ENCODE peak calls at places on chromosomes 7 and 10, in six cellular contexts. One of them, this sample, is unnamed.

GRCh38 chr10:35723992-35724391 is 81.9 kb upstream of the FZD8 start:
- DNase-seq in IMR-90: no peak
- DNase-seq in endothelial cell: no peak
- DNase-seq in GM06990: no peak
- DNase-seq in heart left ventricle: no peak
- DNase-seq in esophagus muscularis mucosa: no peak
- DNase-seq in this sample: no peak

GRCh38 chr7:7183061-7183832 is 903 bp downstream of the C1GALT1 start:
- DNase-seq in IMR-90: no peak
- DNase-seq in endothelial cell: no peak
- DNase-seq in GM06990: peak; percentile 84
- DNase-seq in heart left ventricle: peak; percentile 58
- DNase-seq in esophagus muscularis mucosa: no peak
- DNase-seq in this sample: peak; percentile 48

GRCh38 chr10:59517961-59518360 is 155.6 kb upstream of the FAM13C start:
- DNase-seq in IMR-90: no peak
- DNase-seq in endothelial cell: no peak
- DNase-seq in GM06990: no peak
- DNase-seq in heart left ventricle: no peak
- DNase-seq in esophagus muscularis mucosa: no peak
- DNase-seq in this sample: no peak

GRCh38 chr10:102504179-102504975 is 605 bp downstream of the SUFU start:
- DNase-seq in IMR-90: peak; percentile 45
- DNase-seq in endothelial cell: peak; percentile 33
- DNase-seq in GM06990: no peak
- DNase-seq in heart left ventricle: peak; percentile 34
- DNase-seq in esophagus muscularis mucosa: no peak
- DNase-seq in this sample: peak; percentile 44

GRCh38 chr7:5423844-5424688 is 432 bp upstream of the TNRC18 start:
- DNase-seq in IMR-90: peak; percentile 99
- DNase-seq in endothelial cell: peak; percentile 94
- DNase-seq in GM06990: no peak
- DNase-seq in heart left ventricle: peak; percentile 97
- DNase-seq in esophagus muscularis mucosa: peak; percentile 100
- DNase-seq in this sample: peak; percentile 95

GRCh38 chr10:132588301-132589013 is 50.9 kb downstream of the INPP5A start:
- DNase-seq in IMR-90: no peak
- DNase-seq in endothelial cell: no peak
- DNase-seq in GM06990: peak; percentile 57
- DNase-seq in heart left ventricle: peak; percentile 81
- DNase-seq in esophagus muscularis mucosa: no peak
- DNase-seq in this sample: no peak

GRCh38 chr10:76553700-76554470 is 1083.7 kb downstream of the KCNMA1 start:
- DNase-seq in IMR-90: no peak
- DNase-seq in endothelial cell: no peak
- DNase-seq in GM06990: no peak
- DNase-seq in heart left ventricle: no peak
- DNase-seq in esophagus muscularis mucosa: no peak
- DNase-seq in this sample: no peak

GRCh38 chr10:6320320-6321010 is 117.7 kb downstream of the PFKFB3 start:
- DNase-seq in IMR-90: no peak
- DNase-seq in endothelial cell: no peak
- DNase-seq in GM06990: peak; percentile 34
- DNase-seq in heart left ventricle: no peak
- DNase-seq in esophagus muscularis mucosa: no peak
- DNase-seq in this sample: no peak

GRCh38 chr10:33277135-33277536 is 57.3 kb downstream of the NRP1 start:
- DNase-seq in IMR-90: peak; percentile 47
- DNase-seq in endothelial cell: no peak
- DNase-seq in GM06990: no peak
- DNase-seq in heart left ventricle: peak; percentile 82
- DNase-seq in esophagus muscularis mucosa: no peak
- DNase-seq in this sample: no peak

GRCh38 chr7:16668978-16669377 is 23.0 kb downstream of the BZW2 start:
- DNase-seq in IMR-90: no peak
- DNase-seq in endothelial cell: no peak
- DNase-seq in GM06990: no peak
- DNase-seq in heart left ventricle: no peak
- DNase-seq in esophagus muscularis mucosa: no peak
- DNase-seq in this sample: no peak

GRCh38 chr10:53601260-53601875 is 828.8 kb upstream of the MBL2 start:
- DNase-seq in IMR-90: peak; percentile 28
- DNase-seq in endothelial cell: no peak
- DNase-seq in GM06990: no peak
- DNase-seq in heart left ventricle: no peak
- DNase-seq in esophagus muscularis mucosa: no peak
- DNase-seq in this sample: no peak

GRCh38 chr10:12708921-12709320 is 292.6 kb downstream of the CCDC3 start:
- DNase-seq in IMR-90: peak; percentile 56
- DNase-seq in endothelial cell: no peak
- DNase-seq in GM06990: no peak
- DNase-seq in heart left ventricle: no peak
- DNase-seq in esophagus muscularis mucosa: no peak
- DNase-seq in this sample: no peak

GRCh38 chr7:151873402-151873965 is 3.4 kb downstream of the PRKAG2 start:
- DNase-seq in IMR-90: no peak
- DNase-seq in endothelial cell: no peak
- DNase-seq in GM06990: no peak
- DNase-seq in heart left ventricle: peak; percentile 56
- DNase-seq in esophagus muscularis mucosa: no peak
- DNase-seq in this sample: no peak

GRCh38 chr7:124071843-124072242 is 39.0 kb upstream of the TMEM229A start:
- DNase-seq in IMR-90: no peak
- DNase-seq in endothelial cell: no peak
- DNase-seq in GM06990: no peak
- DNase-seq in heart left ventricle: no peak
- DNase-seq in esophagus muscularis mucosa: no peak
- DNase-seq in this sample: no peak

GRCh38 chr10:86365346-86366032 is 1.1 kb downstream of the GRID1 start:
- DNase-seq in IMR-90: no peak
- DNase-seq in endothelial cell: no peak
- DNase-seq in GM06990: no peak
- DNase-seq in heart left ventricle: peak; percentile 18
- DNase-seq in esophagus muscularis mucosa: no peak
- DNase-seq in this sample: no peak

GRCh38 chr7:26667514-26668133 is 196.8 kb downstream of the SKAP2 start:
- DNase-seq in IMR-90: peak; percentile 90
- DNase-seq in endothelial cell: peak; percentile 74
- DNase-seq in GM06990: peak; percentile 38
- DNase-seq in heart left ventricle: peak; percentile 57
- DNase-seq in esophagus muscularis mucosa: no peak
- DNase-seq in this sample: peak; percentile 59

GRCh38 chr10:118256825-118257570 is 85.1 kb downstream of the FAM204A start:
- DNase-seq in IMR-90: no peak
- DNase-seq in endothelial cell: no peak
- DNase-seq in GM06990: no peak
- DNase-seq in heart left ventricle: no peak
- DNase-seq in esophagus muscularis mucosa: no peak
- DNase-seq in this sample: no peak

GRCh38 chr10:118258285-118258684 is 83.8 kb downstream of the FAM204A start:
- DNase-seq in IMR-90: no peak
- DNase-seq in endothelial cell: no peak
- DNase-seq in GM06990: no peak
- DNase-seq in heart left ventricle: no peak
- DNase-seq in esophagus muscularis mucosa: no peak
- DNase-seq in this sample: no peak

GRCh38 chr10:118255355-118255754 is 86.8 kb downstream of the FAM204A start:
- DNase-seq in IMR-90: no peak
- DNase-seq in endothelial cell: no peak
- DNase-seq in GM06990: no peak
- DNase-seq in heart left ventricle: no peak
- DNase-seq in esophagus muscularis mucosa: no peak
- DNase-seq in this sample: no peak

GRCh38 chr10:118256209-118256608 is 85.9 kb downstream of the FAM204A start:
- DNase-seq in IMR-90: no peak
- DNase-seq in endothelial cell: no peak
- DNase-seq in GM06990: no peak
- DNase-seq in heart left ventricle: no peak
- DNase-seq in esophagus muscularis mucosa: no peak
- DNase-seq in this sample: no peak

GRCh38 chr10:118259288-118259906 is 82.7 kb downstream of the FAM204A start:
- DNase-seq in IMR-90: peak; percentile 6
- DNase-seq in endothelial cell: peak; percentile 72
- DNase-seq in GM06990: no peak
- DNase-seq in heart left ventricle: no peak
- DNase-seq in esophagus muscularis mucosa: no peak
- DNase-seq in this sample: peak; percentile 40
- TF ChIP-seq CTCF in IMR-90: peak; percentile 47
- TF ChIP-seq CTCF in endothelial cell: peak; percentile 90
- TF ChIP-seq CTCF in GM06990: peak; percentile 67
- TF ChIP-seq CTCF in heart left ventricle: no peak
- TF ChIP-seq CTCF in esophagus muscularis mucosa: peak; percentile 35
- TF ChIP-seq CTCF in this sample: peak; percentile 83

GRCh38 chr7:139125637-139126036 is 16.1 kb upstream of the ZC3HAV1 start:
- DNase-seq in IMR-90: no peak
- DNase-seq in endothelial cell: no peak
- DNase-seq in GM06990: no peak
- DNase-seq in heart left ventricle: no peak
- DNase-seq in esophagus muscularis mucosa: no peak
- DNase-seq in this sample: no peak
- TF ChIP-seq CTCF in IMR-90: no peak
- TF ChIP-seq CTCF in endothelial cell: no peak
- TF ChIP-seq CTCF in GM06990: no peak
- TF ChIP-seq CTCF in heart left ventricle: no peak
- TF ChIP-seq CTCF in esophagus muscularis mucosa: no peak
- TF ChIP-seq CTCF in this sample: no peak

DNA sequence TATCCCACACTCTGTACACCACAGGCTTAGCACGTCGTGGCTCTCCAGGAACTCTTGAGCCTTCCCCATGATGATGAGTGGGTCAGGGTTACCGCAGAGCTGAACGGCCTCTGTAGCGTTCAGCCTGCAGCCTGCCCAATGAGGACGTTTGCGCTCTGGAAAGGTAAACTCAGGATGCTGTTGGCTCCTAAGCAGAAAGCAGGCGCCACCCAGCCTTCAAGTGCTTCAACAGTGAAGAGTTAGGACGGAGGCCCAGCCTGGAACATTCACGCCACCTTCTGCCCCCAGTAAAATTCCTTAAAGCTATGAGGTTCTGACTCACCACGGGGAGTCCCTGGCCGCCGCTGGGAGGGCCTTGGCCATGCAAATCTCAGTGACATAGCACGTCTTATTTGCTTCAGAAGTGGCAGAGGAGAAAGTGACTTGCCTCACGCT is 161.5 kb upstream of the SH2B2 start:
- DNase-seq in IMR-90: peak; percentile 93
- DNase-seq in endothelial cell: no peak
- DNase-seq in GM06990: peak; percentile 65
- DNase-seq in heart left ventricle: peak; percentile 32
- DNase-seq in esophagus muscularis mucosa: peak; percentile 93
- DNase-seq in this sample: no peak
- TF ChIP-seq CTCF in IMR-90: peak; percentile 49
- TF ChIP-seq CTCF in endothelial cell: no peak
- TF ChIP-seq CTCF in GM06990: peak; percentile 39
- TF ChIP-seq CTCF in heart left ventricle: no peak
- TF ChIP-seq CTCF in esophagus muscularis mucosa: peak; percentile 25
- TF ChIP-seq CTCF in this sample: no peak

GRCh38 chr7:36207451-36208291 is 54.6 kb downstream of the EEPD1 start:
- DNase-seq in IMR-90: peak; percentile 96
- DNase-seq in endothelial cell: no peak
- DNase-seq in GM06990: no peak
- DNase-seq in heart left ventricle: peak; percentile 42
- DNase-seq in esophagus muscularis mucosa: no peak
- DNase-seq in this sample: no peak
- TF ChIP-seq CTCF in IMR-90: peak; percentile 14
- TF ChIP-seq CTCF in endothelial cell: no peak
- TF ChIP-seq CTCF in GM06990: no peak
- TF ChIP-seq CTCF in heart left ventricle: no peak
- TF ChIP-seq CTCF in esophagus muscularis mucosa: no peak
- TF ChIP-seq CTCF in this sample: peak; percentile 8

DNA sequence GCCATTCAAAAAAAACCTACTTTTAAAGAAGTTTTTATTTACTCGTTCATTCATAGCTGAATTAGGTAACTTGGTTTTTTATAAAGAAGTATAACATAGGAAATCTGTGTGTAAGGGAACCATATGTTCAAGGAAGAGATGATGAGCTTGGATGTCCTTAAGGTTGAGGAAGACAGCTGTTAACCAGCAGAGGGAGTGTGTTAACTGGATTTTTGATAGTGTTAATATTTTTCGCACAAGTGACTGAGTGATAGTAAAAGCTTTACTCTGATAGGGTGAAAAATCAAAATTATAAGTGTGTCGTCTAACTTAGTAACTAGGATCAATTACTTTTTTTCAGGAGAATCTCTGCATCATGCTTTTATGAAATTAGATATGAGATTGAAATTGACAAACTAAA is 134.7 kb downstream of the ARL5B start:
- DNase-seq in IMR-90: peak; percentile 55
- DNase-seq in endothelial cell: no peak
- DNase-seq in GM06990: no peak
- DNase-seq in heart left ventricle: no peak
- DNase-seq in esophagus muscularis mucosa: no peak
- DNase-seq in this sample: no peak
- TF ChIP-seq CTCF in IMR-90: peak; percentile 51
- TF ChIP-seq CTCF in endothelial cell: peak; percentile 33
- TF ChIP-seq CTCF in GM06990: no peak
- TF ChIP-seq CTCF in heart left ventricle: no peak
- TF ChIP-seq CTCF in esophagus muscularis mucosa: peak; percentile 12
- TF ChIP-seq CTCF in this sample: peak; percentile 47

GRCh38 chr10:98047009-98047741 is 16.8 kb upstream of the CRTAC1 start:
- DNase-seq in IMR-90: no peak
- DNase-seq in endothelial cell: no peak
- DNase-seq in GM06990: no peak
- DNase-seq in heart left ventricle: peak; percentile 71
- DNase-seq in esophagus muscularis mucosa: no peak
- DNase-seq in this sample: no peak

GRCh38 chr10:98041352-98042043 is 11.1 kb upstream of the CRTAC1 start:
- DNase-seq in IMR-90: peak; percentile 39
- DNase-seq in endothelial cell: peak; percentile 83
- DNase-seq in GM06990: no peak
- DNase-seq in heart left ventricle: peak; percentile 43
- DNase-seq in esophagus muscularis mucosa: no peak
- DNase-seq in this sample: peak; percentile 63

GRCh38 chr10:98045785-98046389 is 15.5 kb upstream of the CRTAC1 start:
- DNase-seq in IMR-90: peak; percentile 40
- DNase-seq in endothelial cell: peak; percentile 61
- DNase-seq in GM06990: no peak
- DNase-seq in heart left ventricle: peak; percentile 50
- DNase-seq in esophagus muscularis mucosa: no peak
- DNase-seq in this sample: peak; percentile 51
- TF ChIP-seq CTCF in IMR-90: peak; percentile 67
- TF ChIP-seq CTCF in endothelial cell: peak; percentile 90
- TF ChIP-seq CTCF in GM06990: peak; percentile 92
- TF ChIP-seq CTCF in heart left ventricle: peak; percentile 81
- TF ChIP-seq CTCF in esophagus muscularis mucosa: peak; percentile 80
- TF ChIP-seq CTCF in this sample: peak; percentile 92

GRCh38 chr10:31280972-31281371 is 38.0 kb upstream of the ZEB1 start:
- DNase-seq in IMR-90: no peak
- DNase-seq in endothelial cell: no peak
- DNase-seq in GM06990: no peak
- DNase-seq in heart left ventricle: no peak
- DNase-seq in esophagus muscularis mucosa: no peak
- DNase-seq in this sample: no peak
- TF ChIP-seq CTCF in IMR-90: no peak
- TF ChIP-seq CTCF in endothelial cell: no peak
- TF ChIP-seq CTCF in GM06990: no peak
- TF ChIP-seq CTCF in heart left ventricle: no peak
- TF ChIP-seq CTCF in esophagus muscularis mucosa: no peak
- TF ChIP-seq CTCF in this sample: no peak

GRCh38 chr10:71825217-71825616 is 25.8 kb downstream of the PSAP start:
- DNase-seq in IMR-90: no peak
- DNase-seq in endothelial cell: no peak
- DNase-seq in GM06990: no peak
- DNase-seq in heart left ventricle: no peak
- DNase-seq in esophagus muscularis mucosa: no peak
- DNase-seq in this sample: no peak
- TF ChIP-seq CTCF in IMR-90: no peak
- TF ChIP-seq CTCF in endothelial cell: no peak
- TF ChIP-seq CTCF in GM06990: peak; percentile 4
- TF ChIP-seq CTCF in heart left ventricle: no peak
- TF ChIP-seq CTCF in esophagus muscularis mucosa: no peak
- TF ChIP-seq CTCF in this sample: no peak

This sample was measured in progenitor cell of endocrine pancreas.